ENCODE peak calls at places on chromosomes 12 and 14, in five cellular contexts. D, R, K, U and T are unnamed samples.
A peak's percentile ranks its signal among the peaks of the same experiment; 100 is the strongest.

GRCh38 chr12:125092872-125093680 is 27.8 kb downstream of the AACS start:
- DNase-seq in U (no peak), K (no peak), D (peak; percentile 92), R (no peak), T (peak; percentile 60)

GRCh38 chr14:99363616-99364290 is 91.8 kb upstream of the BCL11B start:
- DNase-seq in D (no peak), U (peak; percentile 36), R (no peak), K (peak; percentile 35), T (no peak)

GRCh38 chr14:28375295-28375694 is 391.3 kb upstream of the FOXG1 start:
- DNase-seq in U (no peak), R (peak; percentile 0), D (no peak), K (no peak), T (no peak)

GRCh38 chr14:35416108-35416750 is 11.7 kb upstream of the NFKBIA start:
- DNase-seq in R (no peak), U (no peak), D (no peak), K (no peak), T (no peak)

GRCh38 chr12:131457331-131458047 is 253.4 kb upstream of the SFSWAP start:
- DNase-seq in D (no peak), K (no peak), R (no peak), U (peak; percentile 67), T (peak; percentile 17)

GRCh38 chr12:132282031-132282949 is 47.1 kb downstream of the GALNT9 start:
- DNase-seq in D (peak; percentile 35), K (no peak), U (no peak), R (no peak), T (no peak)

GRCh38 chr12:54603173-54603814 is 14.8 kb upstream of the PPP1R1A start:
- DNase-seq in D (peak; percentile 67), K (peak; percentile 76), U (peak; percentile 79), R (peak; percentile 62), T (peak; percentile 71)

GRCh38 chr14:49203676-49204075 is 382.5 kb downstream of the RPS29 start:
- DNase-seq in K (no peak), D (no peak), R (no peak), U (no peak), T (no peak)

GRCh38 chr14:64983439-64984310 is 3.0 kb upstream of the FNTB start:
- DNase-seq in R (peak; percentile 65), D (peak; percentile 45), U (no peak), K (no peak), T (peak; percentile 42)

GRCh38 chr12:66693901-66694513 is 15.1 kb upstream of the GRIP1 start:
- DNase-seq in U (no peak), D (peak; percentile 35), K (no peak), R (peak; percentile 15), T (no peak)

GRCh38 chr14:78154827-78155226 is 15.3 kb upstream of the NRXN3 start:
- DNase-seq in R (no peak), D (no peak), K (no peak), U (no peak), T (no peak)

GRCh38 chr14:94751956-94752355 is 18.0 kb downstream of the GSC start:
- DNase-seq in R (no peak), U (peak; percentile 47), D (no peak), K (peak; percentile 22), T (no peak)

GRCh38 chr12:107236824-107237467 is 143.6 kb upstream of the CRY1 start:
- DNase-seq in D (no peak), U (no peak), R (no peak), K (no peak), T (no peak)

GRCh38 chr14:56659964-56660551 is 80.5 kb downstream of the TMEM260 start:
- DNase-seq in K (no peak), D (peak; percentile 50), R (peak; percentile 60), U (no peak), T (no peak)

GRCh38 chr12:121618659-121619233 is 7.6 kb upstream of the ORAI1 start:
- DNase-seq in R (no peak), D (peak; percentile 37), K (no peak), U (no peak), T (no peak)

GRCh38 chr14:101953151-101953550 is 11.2 kb upstream of the DYNC1H1 start:
- DNase-seq in U (peak; percentile 49), R (no peak), D (no peak), K (peak; percentile 52), T (no peak)

GRCh38 chr14:100106260-100106659 is 41.0 kb downstream of the EVL start:
- DNase-seq in R (no peak), D (no peak), K (peak; percentile 37), U (no peak), T (no peak)

GRCh38 chr12:49973361-49973830 is 649 bp downstream of the AQP6 start:
- DNase-seq in R (no peak), K (peak; percentile 60), D (no peak), U (peak; percentile 47), T (no peak)

GRCh38 chr12:50220357-50221061 is 53.3 kb upstream of the CERS5 start:
- DNase-seq in K (no peak), R (peak; percentile 32), D (no peak), U (no peak), T (no peak)

GRCh38 chr14:96245710-96246534 is 10.1 kb upstream of the BDKRB1 start:
- DNase-seq in D (no peak), U (peak; percentile 27), R (no peak), K (no peak), T (no peak)

GRCh38 chr14:75277000-75277795 is 1.4 kb upstream of the FOS start:
- DNase-seq in K (peak; percentile 98), U (peak; percentile 95), D (peak; percentile 66), R (peak; percentile 92), T (peak; percentile 90)
- TF ChIP-seq POLR2AphosphoS5 in K (peak; percentile 97), U (peak; percentile 95), D (no peak), R (peak; percentile 21), T (peak; percentile 92)

GRCh38 chr12:10366875-10367274 is 23.0 kb downstream of the KLRK1 start:
- DNase-seq in U (no peak), D (peak; percentile 23), R (no peak), K (no peak), T (no peak)
- H3K4me1 ChIP-seq in U (peaks cover 86% of the 10 kb centered on the region), D (peaks cover 24% of the 10 kb centered on the region), R (peaks cover 9% of the 10 kb centered on the region), K (peaks cover 31% of the 10 kb centered on the region), T (peaks cover 35% of the 10 kb centered on the region)

GRCh38 chr14:41825622-41826021 is 218.9 kb downstream of the LRFN5 start:
- DNase-seq in U (no peak), R (no peak), K (no peak), D (no peak), T (no peak)

GRCh38 chr14:41824441-41824840 is 217.8 kb downstream of the LRFN5 start:
- DNase-seq in D (no peak), U (no peak), K (no peak), R (no peak), T (no peak)
- TF ChIP-seq CTCF in D (no peak), U (no peak), K (no peak), R (peak; percentile 30), T (no peak)

GRCh38 chr12:110563702-110564470 is 19.2 kb downstream of the PPTC7 start:
- DNase-seq in D (no peak), U (no peak), R (no peak), K (no peak), T (no peak)
- TF ChIP-seq POLR2AphosphoS5 in D (no peak), U (no peak), R (peak; percentile 9), K (no peak), T (peak; percentile 72)

GRCh38 chr12:53571295-53571694 is 54.9 kb downstream of the ATF7 start:
- DNase-seq in U (no peak), D (no peak), R (no peak), K (no peak), T (no peak)
- H3K4me1 ChIP-seq in U (peaks cover 68% of the 10 kb centered on the region), D (no peaks in the 10 kb centered on the region), R (peaks cover 4% of the 10 kb centered on the region), K (peaks cover 24% of the 10 kb centered on the region), T (peaks cover 54% of the 10 kb centered on the region)

GRCh38 chr14:59018978-59019377 is 169.5 kb upstream of the DAAM1 start:
- DNase-seq in R (no peak), U (no peak), D (no peak), K (no peak), T (no peak)
- TF ChIP-seq CTCF in R (peak; percentile 33), U (no peak), D (peak; percentile 47), K (no peak), T (no peak)

GRCh38 chr12:123085730-123086487 is 65.0 kb downstream of the PITPNM2 start:
- DNase-seq in K (no peak), D (peak; percentile 68), U (peak; percentile 82), R (peak; percentile 54), T (peak; percentile 68)
- TF ChIP-seq POLR2AphosphoS5 in K (no peak), D (no peak), U (peak; percentile 57), R (no peak), T (no peak)

DNA sequence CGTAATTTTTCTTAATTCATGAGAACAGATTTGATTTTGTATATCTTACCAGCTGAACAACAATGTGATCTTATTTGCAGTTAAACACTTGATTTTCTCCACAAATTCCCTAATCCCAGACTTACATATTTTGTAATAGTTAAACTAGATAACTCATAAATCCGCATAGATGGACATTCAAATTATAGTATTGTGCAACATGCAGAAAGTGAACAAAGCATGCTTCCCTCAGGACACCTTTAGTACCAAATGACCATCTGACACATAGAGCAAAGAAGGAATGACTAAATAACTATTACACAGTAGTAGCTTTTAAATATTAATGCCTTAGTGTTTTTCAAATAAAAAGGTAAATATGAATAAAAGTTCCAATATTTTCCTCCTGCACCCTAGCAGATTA is 88.9 kb downstream of the PAWR start:
- DNase-seq in R (no peak), U (no peak), K (no peak), D (no peak), T (no peak)
- H3K4me1 ChIP-seq in R (no peaks in the 10 kb centered on the region), U (no peaks in the 10 kb centered on the region), K (no peaks in the 10 kb centered on the region), D (peaks cover 28% of the 10 kb centered on the region), T (no peaks in the 10 kb centered on the region)